ENCODE peak calls at places on chromosome 6, in four cellular contexts. J is Panc1, E is neural progenitor cell, O is GM23248. P is an unnamed sample.
A peak's percentile ranks its signal among the peaks of the same experiment; 100 is the strongest.

GRCh38 chr6:112013051-112013450 is 40.9 kb upstream of the CCN6 start:
- DNase-seq in O (peak; percentile 33), E (no peak), J (no peak), P (no peak)

GRCh38 chr6:33607784-33608161 is 13.3 kb upstream of the ITPR3 start:
- DNase-seq in E (no peak), J (no peak), O (no peak), P (no peak)

GRCh38 chr6:37507690-37508421 is 8.2 kb upstream of the CCDC167 start:
- DNase-seq in O (no peak), E (no peak), J (no peak), P (no peak)

GRCh38 chr6:151998784-151999183 is 191.3 kb downstream of the ESR1 start:
- DNase-seq in O (peak; percentile 11), J (no peak), E (no peak), P (no peak)

GRCh38 chr6:14499804-14500203 is 382.2 kb downstream of the CD83 start:
- DNase-seq in E (peak; percentile 79), J (no peak), O (peak; percentile 90), P (no peak)

GRCh38 chr6:156710479-156710878 is 66.7 kb upstream of the ARID1B start:
- DNase-seq in E (no peak), O (no peak), J (no peak), P (no peak)

GRCh38 chr6:54335871-54336270 is 27.6 kb downstream of the TINAG start:
- DNase-seq in O (peak; percentile 92), J (peak; percentile 84), E (no peak), P (no peak)

GRCh38 chr6:70415247-70415646 is 1.9 kb downstream of the FAM135A start:
- DNase-seq in O (no peak), J (no peak), E (no peak), P (no peak)

GRCh38 chr6:158879180-158879579 is 60.0 kb upstream of the EZR start:
- DNase-seq in J (no peak), E (no peak), O (peak; percentile 16), P (no peak)

GRCh38 chr6:35318845-35319220 is 21.2 kb downstream of the DEF6 start:
- DNase-seq in E (no peak), O (no peak), J (no peak), P (no peak)
- H3K4me3 ChIP-seq in E (peak overlapping the region; percentile 52), O (peak overlapping the region; percentile 73), J (peak overlapping the region; percentile 77), P (no peak overlapping the region)

GRCh38 chr6:40611416-40611815 is 24.3 kb upstream of the LRFN2 start:
- DNase-seq in J (no peak), O (no peak), E (no peak), P (no peak)
- H3K27me3 ChIP-seq in J (peaks cover 29% of the 10 kb centered on the region), O (peaks cover 8% of the 10 kb centered on the region), E (peaks cover 20% of the 10 kb centered on the region), P (peaks cover 3% of the 10 kb centered on the region)

GRCh38 chr6:166068768-166069167 is 98.9 kb downstream of the TBXT start:
- DNase-seq in E (no peak), O (no peak), J (no peak), P (no peak)
- H3K4me3 ChIP-seq in E (no peak overlapping the region), O (no peak overlapping the region), J (no peak overlapping the region), P (no peak overlapping the region)

GRCh38 chr6:149990109-149990671 is 26.4 kb downstream of the ULBP1 start:
- DNase-seq in E (peak; percentile 41), O (peak; percentile 22), J (no peak), P (no peak)
- H3K27me3 ChIP-seq in E (peaks cover 100% of the 10 kb centered on the region), O (peaks cover 95% of the 10 kb centered on the region), J (peaks cover 60% of the 10 kb centered on the region), P (peaks cover 98% of the 10 kb centered on the region)

DNA sequence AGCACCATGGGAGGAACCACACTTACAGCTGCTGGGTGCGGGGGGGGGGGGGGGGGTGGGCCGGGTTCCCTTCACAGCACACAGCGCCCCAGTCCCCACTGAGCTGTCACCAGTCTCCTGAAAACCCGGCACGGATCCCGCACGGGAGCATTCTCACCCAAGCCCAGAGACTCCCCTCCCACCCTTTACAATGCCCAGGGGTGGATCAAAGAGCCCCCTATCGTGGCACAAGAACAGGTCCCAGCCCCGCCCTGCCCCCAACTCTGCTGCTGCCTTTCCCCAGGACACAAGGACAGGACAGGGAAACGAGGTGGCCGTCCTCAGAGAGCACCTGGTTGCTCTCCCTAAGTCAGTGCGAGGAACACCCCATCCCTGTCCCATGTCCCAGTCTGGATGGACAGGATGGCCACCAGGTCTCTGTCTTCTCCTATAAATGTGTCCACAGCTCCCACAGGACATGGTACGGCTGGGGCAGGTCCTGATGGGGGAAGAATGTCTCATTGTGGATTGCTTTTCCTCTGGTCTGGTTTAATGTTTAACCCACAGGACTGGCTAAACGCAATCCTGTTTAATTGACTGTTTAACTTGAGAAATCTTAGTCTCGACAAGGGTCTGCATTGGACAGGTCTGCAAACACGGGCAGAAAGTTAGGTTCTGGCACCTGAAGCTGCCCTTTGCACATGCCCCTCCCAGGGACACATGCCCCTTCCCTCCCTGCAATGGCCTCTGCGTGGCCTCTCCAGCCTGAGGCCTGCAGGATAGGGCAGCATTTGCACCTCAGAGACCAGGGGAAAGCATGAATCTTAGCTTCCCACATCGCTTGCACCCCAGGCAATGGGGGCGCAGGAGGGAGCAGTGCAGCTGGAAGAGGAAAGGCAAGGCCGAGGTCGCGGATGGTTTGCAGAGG is 45.3 kb downstream of the DACT2 start:
- DNase-seq in E (no peak), J (no peak), O (no peak), P (no peak)
- H3K4me3 ChIP-seq in E (no peak overlapping the region), J (no peak overlapping the region), O (no peak overlapping the region), P (no peak overlapping the region)

GRCh38 chr6:84762941-84763396 is 1.4 kb downstream of the TBX18 start:
- DNase-seq in E (peak; percentile 55), O (peak; percentile 80), J (no peak), P (no peak)
- H3K27me3 ChIP-seq in E (peaks cover 100% of the 10 kb centered on the region), O (no peaks in the 10 kb centered on the region), J (no peaks in the 10 kb centered on the region), P (peaks cover 57% of the 10 kb centered on the region)

P was measured in adrenal gland.